ENCODE peak calls at places on chromosome 4, in seven cellular contexts. D, N, W, E, T, R and C are unnamed samples.

GRCh38 chr4:8117278-8117682 is 41.3 kb downstream of the ABLIM2 start:
- DNase-seq in N (peak; percentile 25), T (peak; percentile 56), E (no peak), W (no peak), R (peak; percentile 68), D (peak; percentile 73), C (no peak)

GRCh38 chr4:59973496-59973895 is 1226.6 kb upstream of the ADGRL3 start:
- DNase-seq in T (no peak), E (no peak), W (no peak), N (no peak), R (no peak), D (no peak), C (no peak)

GRCh38 chr4:57109847-57110634 is at the start of gene IGFBP7:
- DNase-seq in T (peak; percentile 79), E (peak; percentile 91), W (no peak), N (peak; percentile 57), D (peak; percentile 34), R (peak; percentile 61), C (peak; percentile 90)

GRCh38 chr4:75724867-75725724 is 719 bp downstream of the USO1 start:
- DNase-seq in D (peak; percentile 75), T (peak; percentile 92), W (peak; percentile 23), E (peak; percentile 87), N (peak; percentile 91), R (peak; percentile 80), C (peak; percentile 91)

GRCh38 chr4:104915864-104916263 is 230.8 kb upstream of the TET2 start:
- DNase-seq in D (no peak), W (no peak), E (no peak), R (no peak), N (no peak), T (no peak), C (no peak)

GRCh38 chr4:15376594-15376993 is 51.2 kb upstream of the C1QTNF7 start:
- DNase-seq in N (peak; percentile 33), R (no peak), T (peak; percentile 36), E (no peak), W (no peak), D (no peak), C (no peak)

GRCh38 chr4:48031802-48032525 is 15.4 kb downstream of the NIPAL1 start:
- DNase-seq in T (peak; percentile 10), E (no peak), N (peak; percentile 66), W (no peak), R (no peak), D (peak; percentile 18), C (no peak)

GRCh38 chr4:80423553-80424224 is 88.2 kb downstream of the CFAP299 start:
- DNase-seq in T (peak; percentile 3), N (no peak), D (no peak), R (no peak), E (no peak), W (no peak), C (no peak)

GRCh38 chr4:8534129-8534528 is 46.1 kb upstream of the GPR78 start:
- DNase-seq in E (no peak), D (peak; percentile 74), W (no peak), N (peak; percentile 75), R (peak; percentile 32), T (no peak), C (no peak)

GRCh38 chr4:288891-289290 is 16.4 kb downstream of the ZNF732 start:
- DNase-seq in R (no peak), D (no peak), W (no peak), T (no peak), N (no peak), E (no peak), C (no peak)

GRCh38 chr4:32826169-32826568 is 2106.0 kb downstream of the PCDH7 start:
- DNase-seq in D (no peak), E (no peak), T (no peak), R (no peak), W (no peak), N (no peak), C (no peak)

GRCh38 chr4:8516996-8517550 is 63.1 kb upstream of the GPR78 start:
- DNase-seq in W (no peak), N (no peak), D (no peak), R (no peak), E (no peak), T (peak; percentile 51), C (no peak)

GRCh38 chr4:751676-752075 is 46.0 kb downstream of the PCGF3 start:
- DNase-seq in T (no peak), R (no peak), W (no peak), D (no peak), E (no peak), N (peak; percentile 19), C (peak; percentile 58)

GRCh38 chr4:93710101-93710846 is 118.3 kb upstream of the ATOH1 start:
- DNase-seq in T (no peak), R (no peak), E (no peak), N (no peak), D (no peak), W (no peak), C (no peak)

GRCh38 chr4:101187837-101188236 is 159.5 kb downstream of the PPP3CA start:
- DNase-seq in D (no peak), R (no peak), N (no peak), W (no peak), T (peak; percentile 39), E (no peak), C (no peak)

GRCh38 chr4:156294577-156294976 is 340.9 kb upstream of the CTSO start:
- DNase-seq in R (no peak), D (no peak), N (peak; percentile 91), W (no peak), T (peak; percentile 70), E (no peak), C (no peak)

GRCh38 chr4:110211007-110211769 is 12.8 kb upstream of the ELOVL6 start:
- DNase-seq in E (no peak), D (peak; percentile 18), R (peak; percentile 25), T (peak; percentile 72), N (peak; percentile 64), W (no peak), C (no peak)

GRCh38 chr4:1237981-1238675 is 10.8 kb downstream of the CTBP1 start:
- DNase-seq in N (no peak), E (peak; percentile 66), D (peak; percentile 15), T (no peak), R (peak; percentile 6), W (no peak), C (peak; percentile 20)

GRCh38 chr4:30537462-30537861 is 182.7 kb upstream of the PCDH7 start:
- DNase-seq in D (no peak), W (no peak), N (peak; percentile 92), T (peak; percentile 24), R (peak; percentile 19), E (no peak), C (no peak)

GRCh38 chr4:71472946-71473345 is 134.1 kb downstream of the SLC4A4 start:
- DNase-seq in D (no peak), N (peak; percentile 52), T (peak; percentile 90), E (no peak), W (no peak), R (no peak), C (no peak)

GRCh38 chr4:137651128-137651527 is 118.8 kb upstream of the PCDH18 start:
- DNase-seq in N (peak; percentile 83), D (no peak), E (no peak), R (no peak), W (no peak), T (peak; percentile 50), C (no peak)

GRCh38 chr4:99209671-99210070 is 9.4 kb downstream of the ADH6 start:
- DNase-seq in N (no peak), R (no peak), T (peak; percentile 27), D (no peak), E (no peak), W (no peak), C (no peak)

GRCh38 chr4:160316036-160316435 is 1213.2 kb downstream of the RAPGEF2 start:
- DNase-seq in E (no peak), D (no peak), W (no peak), N (no peak), T (no peak), R (no peak), C (no peak)

DNA sequence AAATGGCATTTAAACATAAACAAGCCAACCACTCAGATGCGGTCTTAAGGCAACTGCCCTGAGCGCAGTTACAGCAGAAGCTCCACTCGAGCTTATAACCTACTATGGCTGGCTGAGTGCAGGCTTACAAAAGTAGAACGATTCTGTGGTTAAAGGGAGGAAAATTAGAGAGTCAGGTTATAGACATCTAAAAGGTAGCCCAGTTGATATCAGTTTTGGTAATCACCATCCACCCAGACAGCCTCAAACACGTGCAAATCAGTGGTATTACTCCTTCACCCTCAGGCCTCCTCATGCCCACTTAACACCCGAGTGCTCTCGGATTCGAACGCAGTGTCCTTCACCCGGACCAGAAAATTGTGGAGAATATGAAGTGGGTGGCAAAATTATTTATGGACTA is 3.1 kb downstream of the LEF1 start:
- DNase-seq in T (no peak), D (no peak), R (no peak), E (no peak), N (no peak), W (no peak), C (no peak)
- H3K4me3 ChIP-seq in T (no peak overlapping the region), D (no peak overlapping the region), R (no peak overlapping the region), E (no peak overlapping the region), N (no peak overlapping the region), W (peak overlapping the region; percentile 95), C (no peak overlapping the region)

GRCh38 chr4:121950680-121951569 is 935 bp downstream of the TRPC3 start:
- DNase-seq in E (peak; percentile 66), D (no peak), W (no peak), N (peak; percentile 51), R (peak; percentile 27), T (peak; percentile 50), C (peak; percentile 77)

GRCh38 chr4:121953860-121954259 is 2.0 kb upstream of the TRPC3 start:
- DNase-seq in E (no peak), T (no peak), N (no peak), R (no peak), D (no peak), W (no peak), C (no peak)

GRCh38 chr4:121951570-121952110 is at the start of gene TRPC3:
- DNase-seq in E (no peak), R (peak; percentile 17), D (no peak), N (peak; percentile 39), T (peak; percentile 58), W (no peak), C (peak; percentile 85)

GRCh38 chr4:121950212-121950679 is 1.6 kb downstream of the TRPC3 start:
- DNase-seq in W (peak; percentile 58), D (peak; percentile 57), R (peak; percentile 84), E (peak; percentile 76), N (peak; percentile 80), T (peak; percentile 65), C (peak; percentile 92)

GRCh38 chr4:121952290-121952689 is 430 bp upstream of the TRPC3 start:
- DNase-seq in W (no peak), R (no peak), N (no peak), E (no peak), T (no peak), D (no peak), C (no peak)
- H3K27me3 ChIP-seq in W (no peaks in the 10 kb centered on the region), R (peaks cover 50% of the 10 kb centered on the region), N (peaks cover 10% of the 10 kb centered on the region), E (no peaks in the 10 kb centered on the region), T (peaks cover 68% of the 10 kb centered on the region), D (no peaks in the 10 kb centered on the region), C (peaks cover 74% of the 10 kb centered on the region)

DNA sequence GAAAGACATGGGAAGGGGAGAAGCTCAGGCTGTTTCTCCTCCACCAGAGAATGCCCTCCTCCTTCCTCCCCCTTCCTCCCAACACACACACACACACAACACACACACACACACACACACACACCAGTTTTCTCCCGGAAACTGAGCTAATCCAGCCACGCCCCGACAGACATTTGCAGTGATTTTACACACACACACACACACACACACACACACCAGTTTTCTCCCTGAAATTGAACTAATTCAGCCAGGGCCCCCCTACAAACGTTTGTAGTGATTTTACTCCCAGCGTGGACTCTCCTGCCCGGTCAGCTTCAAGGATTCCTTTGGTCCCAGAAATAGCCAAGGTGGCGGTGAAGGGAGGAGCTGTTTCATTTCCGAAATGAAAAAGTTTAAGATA is 32.9 kb upstream of the STX18 start:
- DNase-seq in D (peak; percentile 38), N (peak; percentile 92), T (peak; percentile 86), W (peak; percentile 24), E (no peak), R (peak; percentile 47), C (peak; percentile 70)
- H3K4me3 ChIP-seq in D (peak overlapping the region; percentile 51), N (peak overlapping the region; percentile 61), T (peak overlapping the region; percentile 85), W (peak overlapping the region; percentile 85), E (peak overlapping the region; percentile 57), R (peak overlapping the region; percentile 64), C (peak overlapping the region; percentile 57)

GRCh38 chr4:183763990-183764754 is 105.1 kb downstream of the TRAPPC11 start:
- DNase-seq in N (no peak), R (no peak), W (no peak), E (no peak), D (no peak), T (no peak), C (no peak)
- H3K27me3 ChIP-seq in N (no peaks in the 10 kb centered on the region), R (no peaks in the 10 kb centered on the region), W (peaks cover 6% of the 10 kb centered on the region), E (no peaks in the 10 kb centered on the region), D (no peaks in the 10 kb centered on the region), T (peaks cover 5% of the 10 kb centered on the region), C (no peaks in the 10 kb centered on the region)